ENCODE peak calls at places on chromosome 3, in five cellular contexts. Z is IMR-90, E is tibial artery, H is psoas muscle, Q is neural progenitor cell. R is an unnamed sample. For H3K4me1, the result is how much of the 10 kb centered on the place peaks cover.

GRCh38 chr3:171227828-171228227 is 201.3 kb upstream of the SLC2A2 start:
- DNase-seq in Q (no peak), Z (no peak), E (no peak), H (no peak), R (no peak)

GRCh38 chr3:120858501-120858900 is 49.5 kb upstream of the STXBP5L start:
- DNase-seq in E (no peak), Z (no peak), H (no peak), Q (no peak), R (no peak)

GRCh38 chr3:39140341-39140971 is 12.9 kb downstream of the CSRNP1 start:
- DNase-seq in H (no peak), E (no peak), Q (no peak), Z (no peak), R (no peak)

GRCh38 chr3:38317186-38317759 is 29.3 kb upstream of the XYLB start:
- DNase-seq in E (no peak), Z (no peak), Q (no peak), H (no peak), R (no peak)

GRCh38 chr3:97958796-97959195 is 13.4 kb downstream of the RIOX2 start:
- DNase-seq in Q (no peak), H (no peak), E (no peak), Z (no peak), R (no peak)

GRCh38 chr3:177724020-177724638 is 526.8 kb upstream of the TBL1XR1 start:
- DNase-seq in E (peak), Q (no peak), Z (no peak), H (peak), R (no peak)

GRCh38 chr3:66428733-66429132 is 72.1 kb downstream of the LRIG1 start:
- DNase-seq in Q (no peak), E (peak), H (peak), Z (peak), R (no peak)

GRCh38 chr3:55484191-55484644 is 2.9 kb downstream of the WNT5A start:
- DNase-seq in Z (no peak), Q (peak), H (peak), E (no peak), R (no peak)

GRCh38 chr3:38645601-38646000 is 3.9 kb downstream of the SCN5A start:
- DNase-seq in Z (no peak), E (no peak), Q (no peak), H (no peak), R (no peak)

GRCh38 chr3:124258057-124258500 is 266.2 kb upstream of the ROPN1 start:
- DNase-seq in H (no peak), Q (no peak), Z (peak), E (no peak), R (no peak)

GRCh38 chr3:37072892-37073291 is 79.6 kb downstream of the MLH1 start:
- DNase-seq in Q (no peak), Z (peak), H (no peak), E (no peak), R (no peak)

GRCh38 chr3:142897807-142898206 is 8.9 kb upstream of the PCOLCE2 start:
- DNase-seq in H (no peak), Q (no peak), Z (no peak), E (peak), R (no peak)

GRCh38 chr3:129383292-129383860 is 45.1 kb downstream of the EFCAB12 start:
- DNase-seq in E (peak), Z (peak), H (peak), Q (peak), R (peak)

GRCh38 chr3:111751961-111752360 is 107.1 kb upstream of the PHLDB2 start:
- DNase-seq in E (no peak), Q (no peak), H (no peak), Z (peak), R (no peak)

GRCh38 chr3:14862661-14863230 is 44.0 kb downstream of the FGD5 start:
- DNase-seq in Q (no peak), H (no peak), Z (no peak), E (no peak), R (no peak)

GRCh38 chr3:14767706-14768105 is 51.1 kb upstream of the FGD5 start:
- DNase-seq in E (no peak), Z (no peak), Q (no peak), H (no peak), R (no peak)

GRCh38 chr3:113623324-113623723 is 73.1 kb downstream of the USF3 start:
- DNase-seq in Q (peak), Z (no peak), E (no peak), H (no peak), R (no peak)

GRCh38 chr3:13493867-13494441 is 13.8 kb downstream of the HDAC11 start:
- DNase-seq in H (peak), Q (no peak), E (no peak), Z (no peak), R (no peak)

GRCh38 chr3:32000877-32001276 is 19.3 kb downstream of the ZNF860 start:
- DNase-seq in H (no peak), Z (no peak), Q (no peak), E (no peak), R (no peak)

GRCh38 chr3:142251951-142252350 is 26.6 kb upstream of the GK5 start:
- DNase-seq in Z (no peak), Q (peak), E (no peak), H (no peak), R (no peak)

GRCh38 chr3:3191675-3192480 is 12.4 kb upstream of the CRBN start:
- DNase-seq in Z (no peak), E (no peak), H (no peak), Q (no peak), R (no peak)

GRCh38 chr3:53880396-53881345 is 1.3 kb downstream of the ACTR8 start:
- DNase-seq in H (no peak), E (no peak), Z (peak), Q (peak), R (no peak)

GRCh38 chr3:185717121-185717520 is 107.7 kb downstream of the IGF2BP2 start:
- DNase-seq in E (no peak), Z (peak), H (no peak), Q (no peak), R (no peak)

GRCh38 chr3:30448436-30448835 is 158.0 kb upstream of the TGFBR2 start:
- DNase-seq in H (no peak), E (no peak), Q (no peak), Z (peak), R (no peak)

GRCh38 chr3:73485877-73486311 is 138.8 kb downstream of the PDZRN3 start:
- DNase-seq in Z (no peak), E (no peak), H (no peak), Q (no peak), R (no peak)

GRCh38 chr3:146152841-146153240 is 8.1 kb downstream of the PLOD2 start:
- DNase-seq in H (no peak), Q (peak), E (no peak), Z (no peak), R (no peak)

GRCh38 chr3:102646557-102646956 is 211.7 kb downstream of the ZPLD1 start:
- DNase-seq in Q (no peak), H (no peak), Z (no peak), E (no peak), R (no peak)

GRCh38 chr3:38165722-38166387 is 518 bp downstream of the OXSR1 start:
- DNase-seq in Z (peak), E (peak), Q (no peak), H (no peak), R (no peak)

GRCh38 chr3:69113536-69113935 is 8.9 kb downstream of the LMOD3 start:
- DNase-seq in H (no peak), Z (peak), E (no peak), Q (no peak), R (no peak)

GRCh38 chr3:13827699-13828098 is 52.2 kb downstream of the WNT7A start:
- DNase-seq in H (peak), Q (no peak), E (no peak), Z (no peak), R (no peak)

GRCh38 chr3:169952045-169952444 is 14.6 kb upstream of the SEC62 start:
- DNase-seq in Z (no peak), E (no peak), H (no peak), Q (no peak), R (no peak)

DNA sequence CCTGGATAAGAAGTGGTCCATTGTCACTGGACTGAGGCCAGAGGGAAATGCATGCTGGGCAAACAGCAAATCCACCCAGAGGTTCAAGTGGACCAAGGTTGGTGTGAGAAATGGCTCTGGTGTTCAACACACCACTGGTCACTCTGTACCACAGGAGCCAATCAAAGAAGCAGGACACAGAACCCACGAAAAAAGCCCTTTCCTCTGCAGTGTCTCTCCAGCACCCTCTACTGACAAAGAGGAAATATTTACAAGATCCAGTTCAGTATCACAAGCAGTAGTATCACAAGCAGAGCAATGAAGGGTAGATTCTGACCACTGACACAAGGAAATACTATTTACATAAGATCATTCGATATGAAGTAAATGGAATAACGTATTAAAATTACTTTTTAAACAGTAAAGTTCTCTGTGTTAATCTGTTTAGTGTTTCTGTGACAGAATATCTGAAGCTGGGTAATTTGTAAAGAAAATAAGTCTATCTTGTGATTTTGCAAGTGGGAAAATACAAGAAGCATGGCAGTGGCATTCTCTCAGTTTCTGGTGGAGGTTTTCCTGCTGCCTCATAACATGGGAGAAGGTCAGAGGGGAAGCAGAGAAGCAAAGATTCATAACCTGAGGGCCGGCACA is 390.7 kb downstream of the EFHB start:
- DNase-seq in Q (peak), H (no peak), Z (no peak), E (no peak), R (peak)
- H3K4me1 ChIP-seq in Q (under half), H (under half), Z (under half), E (under half), R (under half)

GRCh38 chr3:49721165-49721860 is 1.8 kb upstream of the AMIGO3 start:
- DNase-seq in H (no peak), E (no peak), Q (no peak), Z (no peak), R (no peak)

GRCh38 chr3:49718419-49719213 is 868 bp downstream of the AMIGO3 start:
- DNase-seq in H (peak), Q (peak), Z (no peak), E (no peak), R (no peak)

GRCh38 chr3:49717539-49718418 is 1.7 kb downstream of the AMIGO3 start:
- DNase-seq in E (no peak), Z (no peak), H (no peak), Q (no peak), R (no peak)

GRCh38 chr3:49720383-49721164 is 1.1 kb upstream of the AMIGO3 start:
- DNase-seq in E (no peak), Z (no peak), H (peak), Q (no peak), R (no peak)

GRCh38 chr3:49719214-49719884 is at the start of gene AMIGO3:
- DNase-seq in Z (peak), H (peak), Q (peak), E (peak), R (peak)
- H3K4me3 ChIP-seq in Z (peak), H (peak), Q (peak), E (peak), R (peak)

DNA sequence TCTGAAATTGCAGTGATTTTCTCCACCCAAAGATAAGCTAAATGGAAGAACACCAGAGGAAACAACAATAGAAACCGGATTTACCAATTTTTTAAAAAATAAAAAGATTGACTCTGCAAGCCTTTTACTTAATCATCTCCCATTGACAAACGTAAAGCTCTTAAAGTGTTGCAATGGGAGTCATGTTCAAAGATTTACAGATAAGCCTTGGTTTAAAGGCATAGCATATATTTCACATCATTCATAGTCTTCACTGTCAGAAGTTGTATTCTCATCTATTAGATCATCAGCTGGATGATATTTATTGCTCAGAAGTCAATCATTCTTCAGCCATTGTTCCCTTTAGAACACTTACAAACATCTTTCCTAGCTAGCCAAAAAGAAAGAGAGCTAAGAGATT is 397.6 kb downstream of the GBE1 start:
- DNase-seq in Z (no peak), H (no peak), E (no peak), Q (no peak), R (no peak)
- H3K4me1 ChIP-seq in Z (under half), H (under half), E (under half), Q (under half), R (under half)

GRCh38 chr3:126983276-126983652 is 349 bp downstream of the PLXNA1 start:
- DNase-seq in H (no peak), E (no peak), Z (no peak), Q (no peak), R (no peak)
- H3K4me3 ChIP-seq in H (peak), E (peak), Z (peak), Q (peak), R (peak)

DNA sequence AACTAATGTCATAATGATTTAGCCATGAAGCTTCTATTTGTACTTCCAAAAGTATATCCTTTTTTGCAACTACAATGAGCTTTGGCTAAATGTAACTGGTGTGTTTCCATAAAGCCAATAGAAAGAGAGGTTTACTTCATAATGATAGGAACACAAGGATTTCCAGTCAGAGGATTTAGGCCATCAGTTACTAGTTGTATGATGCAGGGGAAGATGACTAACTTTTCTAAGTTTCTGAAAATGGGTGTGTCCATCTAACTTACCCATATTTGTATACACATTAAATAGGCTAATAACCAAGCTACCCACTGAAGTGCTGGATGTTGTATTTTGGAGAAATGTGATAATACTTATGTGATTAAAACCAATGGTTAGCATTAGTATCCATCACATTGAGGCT is 55.7 kb downstream of the SLC4A7 start:
- DNase-seq in E (no peak), Q (no peak), H (no peak), Z (peak), R (no peak)
- H3K4me1 ChIP-seq in E (under half), Q (under half), H (under half), Z (under half), R (under half)

GRCh38 chr3:133408366-133408765 is 8.5 kb downstream of the BFSP2 start:
- DNase-seq in E (no peak), H (no peak), Q (no peak), Z (peak), R (no peak)

GRCh38 chr3:133404925-133405324 is 5.1 kb downstream of the BFSP2 start:
- DNase-seq in E (no peak), Q (peak), H (no peak), Z (no peak), R (no peak)

GRCh38 chr3:133410191-133410892 is 10.5 kb downstream of the BFSP2 start:
- DNase-seq in Q (no peak), E (no peak), H (no peak), Z (no peak), R (no peak)

GRCh38 chr3:133412511-133413165 is 12.8 kb downstream of the BFSP2 start:
- DNase-seq in H (no peak), Q (no peak), E (no peak), Z (peak), R (no peak)

DNA sequence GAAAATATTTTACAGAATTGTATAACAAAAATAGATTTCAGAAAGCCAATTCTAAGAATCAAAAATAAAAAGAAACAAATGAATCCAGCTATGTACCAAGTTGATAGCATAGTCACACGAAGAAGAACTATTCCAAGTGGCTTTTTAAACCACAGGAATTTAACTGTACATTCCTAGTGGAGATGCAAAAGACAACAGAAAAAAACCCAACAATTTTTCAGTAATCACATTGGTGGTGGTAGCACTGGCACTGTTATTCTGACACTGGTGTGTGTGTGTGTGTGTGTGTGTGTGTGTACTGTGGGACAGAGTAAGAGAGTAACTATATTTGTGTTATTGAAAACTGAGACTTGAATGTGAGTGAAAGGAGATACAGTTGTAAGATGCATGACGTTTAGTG is 9.1 kb downstream of the BFSP2 start:
- DNase-seq in Z (peak), E (no peak), Q (no peak), H (no peak), R (no peak)
- H3K4me3 ChIP-seq in Z (no peak), E (no peak), Q (no peak), H (no peak), R (no peak)

DNA sequence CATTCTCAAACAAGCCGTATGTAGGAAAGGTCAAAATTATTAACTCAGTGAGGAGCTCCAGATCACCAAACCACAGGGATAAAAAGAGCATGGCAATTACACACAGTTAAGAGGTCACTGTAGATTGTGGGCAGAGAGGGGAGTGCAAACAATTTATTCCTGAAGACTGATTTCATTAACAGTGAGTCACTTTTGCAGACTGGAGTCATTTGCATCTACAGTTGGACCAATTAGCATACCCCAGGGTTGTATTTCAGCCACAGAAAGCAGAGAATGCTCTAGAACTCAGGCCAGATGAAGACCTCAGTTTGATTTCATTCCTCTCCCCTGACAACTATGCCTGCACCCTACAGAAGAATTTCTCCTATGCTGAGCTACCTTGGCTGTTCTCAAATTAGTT is 40.1 kb downstream of the SETMAR start:
- DNase-seq in Q (no peak), H (no peak), E (no peak), Z (peak), R (no peak)
- H3K4me1 ChIP-seq in Q (under half), H (under half), E (under half), Z (under half), R (under half)

GRCh38 chr3:28915711-28916481 is 365.0 kb upstream of the RBMS3 start:
- DNase-seq in E (peak), H (no peak), Z (peak), Q (peak), R (peak)
- H3K4me3 ChIP-seq in E (peak), H (peak), Z (no peak), Q (no peak), R (no peak)

DNA sequence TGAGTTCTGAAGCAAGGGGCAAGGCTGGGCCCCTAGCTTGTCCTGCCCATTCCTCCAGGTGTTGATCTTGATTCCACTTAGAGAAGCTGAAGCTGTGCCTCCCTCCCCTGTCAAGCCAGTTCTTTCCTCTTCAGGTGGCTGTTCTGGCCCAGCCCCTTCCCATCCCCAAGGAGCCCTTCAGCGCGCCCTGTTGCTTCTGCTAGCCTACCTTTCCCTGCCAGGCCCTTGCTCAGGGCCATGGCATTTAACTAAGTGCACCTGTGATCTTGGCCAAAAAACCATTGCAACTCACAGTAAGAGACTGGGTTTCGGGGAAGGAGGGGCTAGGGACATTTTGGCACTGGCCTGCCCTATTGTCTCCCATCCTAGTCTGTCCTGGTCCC is 1.9 kb upstream of the WDR6 start:
- DNase-seq in E (no peak), Q (no peak), H (no peak), Z (no peak), R (no peak)
- H3K4me1 ChIP-seq in E (under half), Q (under half), H (under half), Z (under half), R (under half)

GRCh38 chr3:44974406-44974805 is 1.6 kb downstream of the ZDHHC3 start:
- DNase-seq in Q (no peak), Z (no peak), E (no peak), H (no peak), R (no peak)
- H3K4me3 ChIP-seq in Q (peak), Z (no peak), E (peak), H (peak), R (peak)